ENCODE peak calls at places on chromosome 22, in ten cellular contexts. D, E, O, H, Z, W, P, J, T and Q are unnamed samples.

GRCh38 chr22:35312198-35313059 is 12.7 kb downstream of the TOM1 start:
- DNase-seq in D (no peak), E (no peak), O (no peak), H (peak), Z (no peak), W (peak), P (no peak), J (no peak), T (no peak), Q (peak)

GRCh38 chr22:31272522-31273446 is 19.5 kb downstream of the PIK3IP1 start:
- DNase-seq in D (no peak), E (peak), O (peak), H (peak), Z (peak), W (peak), P (peak), J (peak), T (no peak), Q (peak)

GRCh38 chr22:46297151-46297819 is 615 bp downstream of the GTSE1 start:
- DNase-seq in D (peak), E (no peak), O (peak), H (peak), Z (no peak), W (peak), P (peak), J (no peak), T (peak), Q (peak)

GRCh38 chr22:44890416-44891292 is 119.2 kb downstream of the PHF21B start:
- DNase-seq in D (no peak), E (no peak), O (no peak), H (no peak), Z (no peak), W (no peak), P (no peak), J (no peak), T (no peak), Q (peak)

GRCh38 chr22:32617883-32618282 is 143.3 kb downstream of the FBXO7 start:
- DNase-seq in D (no peak), E (no peak), O (no peak), H (peak), Z (no peak), W (no peak), P (no peak), J (no peak), T (no peak), Q (no peak)

GRCh38 chr22:20819471-20819870 is 39.1 kb downstream of the PI4KA start:
- DNase-seq in D (no peak), E (no peak), O (no peak), H (no peak), Z (no peak), W (no peak), P (no peak), J (no peak), T (no peak), Q (no peak)

GRCh38 chr22:30605449-30606110 is 1.4 kb upstream of the TCN2 start:
- DNase-seq in D (peak), E (peak), O (peak), H (peak), Z (peak), W (peak), P (peak), J (peak), T (no peak), Q (peak)

GRCh38 chr22:20403779-20404140 is 9.8 kb downstream of the ZNF74 start:
- DNase-seq in D (no peak), E (no peak), O (no peak), H (no peak), Z (no peak), W (no peak), P (no peak), J (no peak), T (no peak), Q (no peak)

GRCh38 chr22:28773461-28773867 is 969 bp downstream of the CCDC117 start:
- DNase-seq in D (no peak), E (peak), O (no peak), H (no peak), Z (no peak), W (peak), P (no peak), J (no peak), T (no peak), Q (peak)

GRCh38 chr22:49913446-49913845 is 4.8 kb downstream of the ALG12 start:
- DNase-seq in D (no peak), E (no peak), O (no peak), H (no peak), Z (no peak), W (no peak), P (no peak), J (no peak), T (no peak), Q (peak)

GRCh38 chr22:41857160-41857859 is 24.4 kb downstream of the SREBF2 start:
- DNase-seq in D (no peak), E (peak), O (peak), H (peak), Z (no peak), W (peak), P (peak), J (peak), T (no peak), Q (peak)

GRCh38 chr22:19044381-19044780 is 77.8 kb downstream of the DGCR2 start:
- DNase-seq in D (no peak), E (no peak), O (no peak), H (no peak), Z (no peak), W (no peak), P (no peak), J (no peak), T (no peak), Q (peak)

GRCh38 chr22:31218565-31219262 is 6.6 kb downstream of the LIMK2 start:
- DNase-seq in D (no peak), E (no peak), O (no peak), H (no peak), Z (no peak), W (no peak), P (no peak), J (no peak), T (no peak), Q (no peak)